ENCODE peak calls at places on chromosomes 4 and X, in four cellular contexts. X, T, K and O are unnamed samples. For H3K4me1 and H3K9me3, the result is how much of the 10 kb centered on the place peaks cover.

GRCh38 chrX:119539872-119540271 is 25.3 kb downstream of the STEEP1 start:
- DNase-seq in X (no peak), T (no peak), K (no peak), O (no peak)

GRCh38 chr4:43330288-43330687 is 437.8 kb downstream of the GRXCR1 start:
- DNase-seq in X (no peak), T (no peak), K (peak), O (no peak)

GRCh38 chrX:97267376-97267775 is 383.7 kb downstream of the RPA4 start:
- DNase-seq in X (no peak), T (no peak), K (peak), O (no peak)

GRCh38 chr4:65645185-65645584 is 25.1 kb downstream of the EPHA5 start:
- DNase-seq in X (no peak), T (no peak), K (peak), O (no peak)

GRCh38 chrX:71809886-71810285 is 46.7 kb downstream of the CXorf49B start:
- DNase-seq in X (no peak), T (no peak), K (no peak), O (no peak)

GRCh38 chrX:13215729-13216128 is 104.1 kb downstream of the ATXN3L start:
- DNase-seq in X (no peak), T (no peak), K (peak), O (no peak)

GRCh38 chr4:150569384-150569987 is 12.5 kb upstream of the MAB21L2 start:
- DNase-seq in X (no peak), T (no peak), K (peak), O (no peak)

GRCh38 chr4:168440442-168441264 is 39.6 kb downstream of the DDX60L start:
- DNase-seq in X (peak), T (no peak), K (peak), O (no peak)

GRCh38 chrX:40414335-40414734 is 166.4 kb upstream of the ATP6AP2 start:
- DNase-seq in X (no peak), T (no peak), K (no peak), O (no peak)

GRCh38 chr4:92234393-92235176 is 69.2 kb upstream of the GRID2 start:
- DNase-seq in X (peak), T (no peak), K (peak), O (no peak)

GRCh38 chrX:3962511-3963350 is 249.3 kb upstream of the PRKX start:
- DNase-seq in X (no peak), T (no peak), K (no peak), O (peak)

GRCh38 chrX:104137496-104137895 is 19.3 kb downstream of the SLC25A53 start:
- DNase-seq in X (peak), T (no peak), K (peak), O (no peak)

GRCh38 chr4:109232666-109233065 is 69.8 kb downstream of the COL25A1 start:
- DNase-seq in X (no peak), T (no peak), K (peak), O (no peak)

GRCh38 chrX:139844163-139844562 is 88.7 kb downstream of the ATP11C start:
- DNase-seq in X (no peak), T (no peak), K (no peak), O (no peak)

GRCh38 chrX:111131572-111131971 is 35.6 kb downstream of the PAK3 start:
- DNase-seq in X (no peak), T (no peak), K (peak), O (no peak)

GRCh38 chrX:108511721-108512120 is 72.1 kb downstream of the COL4A5 start:
- DNase-seq in X (no peak), T (no peak), K (peak), O (no peak)

GRCh38 chrX:20437678-20438077 is 171.0 kb upstream of the RPS6KA3 start:
- DNase-seq in X (no peak), T (no peak), K (no peak), O (peak)

GRCh38 chr4:39320381-39321115 is 45.6 kb downstream of the RFC1 start:
- DNase-seq in X (no peak), T (no peak), K (peak), O (no peak)

GRCh38 chr4:139315221-139315675 is 13.0 kb upstream of the NDUFC1 start:
- DNase-seq in X (no peak), T (no peak), K (no peak), O (no peak)

GRCh38 chrX:139738581-139738980 is 30.6 kb upstream of the MCF2 start:
- DNase-seq in X (no peak), T (no peak), K (peak), O (no peak)

GRCh38 chr4:88107406-88108107 is 50.9 kb downstream of the ABCG2 start:
- DNase-seq in X (no peak), T (no peak), K (peak), O (no peak)

GRCh38 chrX:17559728-17560379 is 177.4 kb upstream of the SCML1 start:
- DNase-seq in X (peak), T (no peak), K (peak), O (no peak)

GRCh38 chr4:3413675-3414420 is 27.9 kb upstream of the HGFAC start:
- DNase-seq in X (no peak), T (peak), K (no peak), O (no peak)

GRCh38 chrX:40772290-40772689 is 36.9 kb upstream of the MED14 start:
- DNase-seq in X (peak), T (no peak), K (peak), O (no peak)

GRCh38 chrX:102154218-102154860 is 1.4 kb downstream of the BEX5 start:
- DNase-seq in X (no peak), T (no peak), K (no peak), O (peak)
- H3K4me1 ChIP-seq in X (under half), T (under half), K (under half), O (under half)

GRCh38 chrX:153641575-153642312 is 5.3 kb upstream of the DUSP9 start:
- DNase-seq in X (no peak), T (no peak), K (no peak), O (no peak)
- H3K4me3 ChIP-seq in X (no peak), T (peak), K (no peak), O (no peak)

GRCh38 chr4:19298998-19299397 is 952.7 kb upstream of the SLIT2 start:
- DNase-seq in X (no peak), T (no peak), K (no peak), O (no peak)
- H3K9me3 ChIP-seq in X (under half), T (under half), K (under half), O (under half)

DNA sequence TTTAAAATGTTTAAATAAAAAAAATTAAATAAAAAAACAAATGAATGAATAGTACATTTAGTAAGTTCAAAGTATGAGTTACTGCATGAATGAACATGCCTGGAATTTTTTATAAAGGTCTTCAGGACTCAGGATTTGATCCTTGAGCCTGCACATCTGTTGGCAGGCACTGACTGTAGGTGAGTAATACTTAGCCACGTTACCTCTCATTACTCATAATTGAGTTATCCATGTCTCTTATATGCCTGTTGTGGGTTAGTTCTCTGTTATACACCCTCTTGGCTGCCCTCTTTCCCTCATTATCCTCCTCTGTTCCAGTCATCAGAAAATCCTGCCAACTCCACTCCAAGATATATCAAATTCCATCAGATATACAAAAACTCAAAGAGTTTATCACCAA is 276.0 kb downstream of the FBXW7 start:
- DNase-seq in X (no peak), T (no peak), K (peak), O (no peak)
- H3K4me1 ChIP-seq in X (under half), T (under half), K (under half), O (under half)

GRCh38 chr4:148118628-148119027 is 323.6 kb downstream of the NR3C2 start:
- DNase-seq in X (no peak), T (no peak), K (no peak), O (no peak)
- H3K4me3 ChIP-seq in X (no peak), T (no peak), K (no peak), O (no peak)

GRCh38 chrX:35665311-35665710 is 132.8 kb upstream of the MAGEB16 start:
- DNase-seq in X (no peak), T (no peak), K (no peak), O (no peak)

GRCh38 chrX:35664838-35665237 is 133.3 kb upstream of the MAGEB16 start:
- DNase-seq in X (no peak), T (no peak), K (no peak), O (no peak)
- H3K9me3 ChIP-seq in X (under half), T (under half), K (under half), O (under half)

DNA sequence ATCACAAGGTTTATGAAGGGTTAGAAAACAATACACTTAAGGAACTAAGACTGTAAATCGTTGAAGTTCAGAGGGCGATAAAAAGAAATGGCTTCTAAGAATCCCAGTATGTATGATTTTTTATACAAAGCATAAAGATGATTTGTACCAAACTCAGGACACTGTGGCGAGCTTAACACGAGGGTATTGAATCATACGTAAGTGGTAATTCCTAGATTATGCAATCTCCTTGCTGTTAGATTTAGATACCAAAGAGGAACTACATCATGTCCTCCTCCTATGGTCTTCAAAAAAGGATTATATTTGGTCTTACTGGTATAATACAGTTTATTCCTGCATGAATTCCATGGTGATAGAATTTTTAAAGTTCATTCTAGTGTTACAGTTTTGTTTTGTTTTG is 23.9 kb downstream of the NFKB1 start:
- DNase-seq in X (no peak), T (no peak), K (no peak), O (no peak)
- H3K4me1 ChIP-seq in X (under half), T (under half), K (under half), O (half or more)